ENCODE peak calls at places on chromosomes 4 and X, in four cellular contexts. One of them, this sample, is unnamed.

GRCh38 chrX:41785685-41786084 is 61.7 kb downstream of the GPR82 start:
- DNase-seq in neuronal stem cell: no peak
- DNase-seq in IMR-90: peak; percentile 63
- DNase-seq in mesendoderm: no peak
- DNase-seq in this sample: no peak

GRCh38 chr4:68250151-68250930 is 4.8 kb upstream of the TMPRSS11B start:
- DNase-seq in neuronal stem cell: no peak
- DNase-seq in IMR-90: no peak
- DNase-seq in mesendoderm: no peak
- DNase-seq in this sample: no peak

GRCh38 chr4:152680988-152681731 is 1.4 kb upstream of the TMEM154 start:
- DNase-seq in neuronal stem cell: no peak
- DNase-seq in IMR-90: peak; percentile 59
- DNase-seq in mesendoderm: peak; percentile 93
- DNase-seq in this sample: no peak

GRCh38 chr4:3747582-3747906 is 18.6 kb upstream of the ADRA2C start:
- DNase-seq in neuronal stem cell: no peak
- DNase-seq in IMR-90: no peak
- DNase-seq in mesendoderm: peak; percentile 65
- DNase-seq in this sample: peak; percentile 85

GRCh38 chr4:150828159-150828558 is 186.9 kb downstream of the LRBA start:
- DNase-seq in neuronal stem cell: no peak
- DNase-seq in IMR-90: no peak
- DNase-seq in mesendoderm: no peak
- DNase-seq in this sample: no peak

GRCh38 chr4:185134176-185134869 is 8.7 kb upstream of the SLC25A4 start:
- DNase-seq in neuronal stem cell: no peak
- DNase-seq in IMR-90: peak; percentile 61
- DNase-seq in mesendoderm: peak; percentile 61
- DNase-seq in this sample: no peak

GRCh38 chr4:4384837-4385236 is 2.1 kb upstream of the NSG1 start:
- DNase-seq in neuronal stem cell: peak; percentile 52
- DNase-seq in IMR-90: peak; percentile 2
- DNase-seq in mesendoderm: peak; percentile 85
- DNase-seq in this sample: peak; percentile 85

GRCh38 chrX:120251471-120252011 is 929 bp downstream of the ZBTB33 start:
- DNase-seq in neuronal stem cell: no peak
- DNase-seq in IMR-90: peak; percentile 18
- DNase-seq in mesendoderm: no peak
- DNase-seq in this sample: no peak

GRCh38 chr4:88352062-88352461 is 26.6 kb upstream of the HERC6 start:
- DNase-seq in neuronal stem cell: no peak
- DNase-seq in IMR-90: peak; percentile 16
- DNase-seq in mesendoderm: peak; percentile 32
- DNase-seq in this sample: no peak

GRCh38 chrX:25028726-25029125 is 13.0 kb upstream of the ARX start:
- DNase-seq in neuronal stem cell: no peak
- DNase-seq in IMR-90: peak; percentile 6
- DNase-seq in mesendoderm: no peak
- DNase-seq in this sample: no peak

GRCh38 chrX:120857240-120857639 is 18.4 kb downstream of the CT47B1 start:
- DNase-seq in neuronal stem cell: no peak
- DNase-seq in IMR-90: no peak
- DNase-seq in mesendoderm: peak; percentile 80
- DNase-seq in this sample: peak; percentile 90

GRCh38 chr4:145690610-145691009 is 10.7 kb downstream of the C4orf51 start:
- DNase-seq in neuronal stem cell: no peak
- DNase-seq in IMR-90: no peak
- DNase-seq in mesendoderm: no peak
- DNase-seq in this sample: no peak

GRCh38 chr4:186137193-186137792 is 32.8 kb downstream of the FAM149A start:
- DNase-seq in neuronal stem cell: no peak
- DNase-seq in IMR-90: peak; percentile 27
- DNase-seq in mesendoderm: no peak
- DNase-seq in this sample: no peak

GRCh38 chr4:153038493-153039311 is 102.6 kb downstream of the FHDC1 start:
- DNase-seq in neuronal stem cell: no peak
- DNase-seq in IMR-90: no peak
- DNase-seq in mesendoderm: no peak
- DNase-seq in this sample: no peak

GRCh38 chr4:98838977-98839618 is 89.8 kb downstream of the EIF4E start:
- DNase-seq in neuronal stem cell: no peak
- DNase-seq in IMR-90: peak; percentile 15
- DNase-seq in mesendoderm: peak; percentile 5
- DNase-seq in this sample: no peak

GRCh38 chr4:135418353-135418752 is 1216.8 kb upstream of the PABPC4L start:
- DNase-seq in neuronal stem cell: no peak
- DNase-seq in IMR-90: peak; percentile 29
- DNase-seq in mesendoderm: peak; percentile 64
- DNase-seq in this sample: peak; percentile 32

GRCh38 chrX:51860679-51861078 is 32.7 kb upstream of the MAGED1 start:
- DNase-seq in neuronal stem cell: peak; percentile 11
- DNase-seq in IMR-90: peak; percentile 32
- DNase-seq in mesendoderm: peak; percentile 80
- DNase-seq in this sample: peak; percentile 43

GRCh38 chr4:93203708-93204107 is 624.8 kb upstream of the ATOH1 start:
- DNase-seq in neuronal stem cell: no peak
- DNase-seq in IMR-90: peak; percentile 12
- DNase-seq in mesendoderm: peak; percentile 75
- DNase-seq in this sample: peak; percentile 38

GRCh38 chrX:134999469-134999868 is 8.7 kb downstream of the SMIM10 start:
- DNase-seq in neuronal stem cell: no peak
- DNase-seq in IMR-90: peak; percentile 69
- DNase-seq in mesendoderm: peak; percentile 38
- DNase-seq in this sample: no peak

GRCh38 chr4:71882113-71882512 is 98.2 kb upstream of the GC start:
- DNase-seq in neuronal stem cell: no peak
- DNase-seq in IMR-90: no peak
- DNase-seq in mesendoderm: peak; percentile 71
- DNase-seq in this sample: no peak

GRCh38 chrX:38236901-38237615 is 16.4 kb upstream of the SRPX start:
- DNase-seq in neuronal stem cell: no peak
- DNase-seq in IMR-90: no peak
- DNase-seq in mesendoderm: no peak
- DNase-seq in this sample: no peak

DNA sequence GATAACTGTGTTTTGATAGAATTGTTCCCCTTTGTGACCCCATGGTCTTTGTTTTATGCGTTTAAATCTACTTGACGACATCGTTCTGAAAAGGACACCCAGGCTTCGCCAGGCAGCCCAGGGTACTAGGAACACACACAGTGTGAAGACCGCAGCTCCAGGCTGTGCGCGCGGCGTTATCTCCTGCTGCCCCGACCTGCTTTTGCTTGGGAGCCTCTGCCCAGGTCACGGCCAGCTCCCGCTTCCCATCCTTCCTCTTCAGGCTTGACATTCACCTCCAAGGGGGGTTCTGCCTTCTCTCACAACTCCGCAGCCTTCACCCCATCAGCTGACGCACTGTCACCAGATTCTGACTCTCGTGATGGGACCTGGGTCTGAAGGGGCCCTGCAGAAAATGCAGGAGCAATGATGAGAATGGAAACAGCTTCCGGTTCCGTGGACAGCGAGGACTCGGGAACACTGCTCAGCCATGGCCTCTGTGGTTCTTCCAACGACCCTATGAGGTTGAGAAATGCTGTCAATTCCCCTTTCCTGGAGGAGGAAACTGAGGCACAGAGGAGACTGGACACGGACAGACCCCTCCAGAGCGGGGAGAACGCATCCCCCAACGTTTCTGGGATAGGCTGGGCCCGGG is 536 bp upstream of the HTRA3 start:
- DNase-seq in neuronal stem cell: no peak
- DNase-seq in IMR-90: no peak
- DNase-seq in mesendoderm: no peak
- DNase-seq in this sample: no peak
- H2BK120ac ChIP-seq in neuronal stem cell: no peak overlapping the region
- H2BK120ac ChIP-seq in IMR-90: peak overlapping the region; percentile 93
- H2BK120ac ChIP-seq in mesendoderm: no peak overlapping the region
- H2BK120ac ChIP-seq in this sample: no peak overlapping the region

GRCh38 chrX:154370882-154371770 is 3.3 kb downstream of the FLNA start:
- DNase-seq in neuronal stem cell: peak; percentile 86
- DNase-seq in IMR-90: peak; percentile 89
- DNase-seq in mesendoderm: peak; percentile 95
- DNase-seq in this sample: peak; percentile 89

GRCh38 chrX:154370300-154370881 is 4.0 kb downstream of the FLNA start:
- DNase-seq in neuronal stem cell: no peak
- DNase-seq in IMR-90: no peak
- DNase-seq in mesendoderm: no peak
- DNase-seq in this sample: no peak

GRCh38 chrX:154372612-154373022 is 1.8 kb downstream of the FLNA start:
- DNase-seq in neuronal stem cell: no peak
- DNase-seq in IMR-90: peak; percentile 65
- DNase-seq in mesendoderm: peak; percentile 44
- DNase-seq in this sample: no peak

GRCh38 chrX:154373340-154374306 is 811 bp downstream of the FLNA start:
- DNase-seq in neuronal stem cell: no peak
- DNase-seq in IMR-90: peak; percentile 83
- DNase-seq in mesendoderm: peak; percentile 90
- DNase-seq in this sample: peak; percentile 93

DNA sequence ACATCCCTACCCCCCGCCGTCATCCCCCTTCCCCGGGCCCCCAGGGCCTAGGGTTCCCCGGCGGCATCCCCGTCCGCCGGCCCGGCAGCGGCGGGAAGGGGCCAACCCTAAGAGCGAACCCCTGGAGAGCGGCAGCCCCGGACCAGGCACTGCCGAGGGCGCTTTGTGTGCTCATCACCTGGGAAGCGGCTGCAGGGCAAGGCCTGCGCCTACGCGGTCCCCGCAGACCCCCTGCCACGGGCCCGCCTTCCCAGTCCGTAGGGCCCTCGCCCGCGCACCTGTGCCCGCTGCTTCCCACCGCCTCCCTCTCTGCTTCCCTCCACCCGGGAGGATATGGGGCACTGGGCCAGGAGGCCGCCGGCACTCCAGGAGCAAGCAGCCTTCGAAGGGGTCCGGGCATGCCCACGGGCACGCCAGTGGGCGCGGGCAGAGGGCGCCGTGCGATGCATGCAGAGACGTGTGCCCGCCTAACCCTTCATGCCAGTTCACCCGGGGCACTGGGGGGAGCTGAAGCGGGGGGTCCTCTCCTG is 2.6 kb downstream of the FLNA start:
- DNase-seq in neuronal stem cell: no peak
- DNase-seq in IMR-90: no peak
- DNase-seq in mesendoderm: no peak
- DNase-seq in this sample: no peak
- H2BK120ac ChIP-seq in neuronal stem cell: no peak overlapping the region
- H2BK120ac ChIP-seq in IMR-90: peak overlapping the region; percentile 57
- H2BK120ac ChIP-seq in mesendoderm: no peak overlapping the region
- H2BK120ac ChIP-seq in this sample: no peak overlapping the region

DNA sequence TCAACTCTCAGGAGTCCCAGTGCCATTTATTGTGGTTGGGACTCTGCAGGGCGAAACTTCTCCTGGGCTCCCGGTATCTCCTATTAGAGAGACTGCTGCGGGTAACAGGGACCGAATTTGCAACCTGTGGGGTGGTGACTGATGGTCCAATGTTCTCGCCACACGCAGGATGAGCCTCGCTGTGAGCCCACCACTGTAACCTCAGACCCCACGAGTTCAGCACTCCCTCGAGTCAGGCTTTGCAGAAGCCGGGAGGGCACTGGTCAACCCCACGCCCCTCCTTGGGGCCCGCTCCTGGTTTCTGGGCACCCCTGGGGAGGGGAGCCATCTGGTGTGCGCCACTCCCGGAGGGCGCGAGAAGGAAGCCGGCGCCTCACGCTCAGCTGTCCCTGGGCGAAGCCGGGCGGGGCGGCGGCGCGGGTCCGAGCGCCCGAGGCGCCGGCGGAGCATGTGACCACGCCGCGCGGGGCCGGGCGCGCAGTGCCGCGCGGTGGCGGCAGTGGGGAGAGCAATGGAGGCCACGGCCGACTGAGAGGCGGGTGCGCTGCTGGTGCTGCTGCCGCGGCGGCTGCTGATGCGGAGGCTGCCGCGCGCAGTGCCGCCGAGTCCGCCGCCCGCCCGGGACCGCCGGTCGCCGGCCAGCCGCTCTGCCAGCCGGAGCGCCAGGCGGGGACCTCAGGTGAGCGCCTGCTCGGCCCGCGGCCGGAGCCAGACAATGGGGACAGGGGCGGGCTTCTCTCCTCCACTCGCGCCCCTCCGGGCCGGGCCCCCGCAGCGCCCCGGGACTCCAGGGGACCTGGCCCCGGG is 100.1 kb downstream of the CEP135 start:
- DNase-seq in neuronal stem cell: peak; percentile 73
- DNase-seq in IMR-90: peak; percentile 39
- DNase-seq in mesendoderm: peak; percentile 82
- DNase-seq in this sample: peak; percentile 56
- H2BK120ac ChIP-seq in neuronal stem cell: peak overlapping the region; percentile 14
- H2BK120ac ChIP-seq in IMR-90: no peak overlapping the region
- H2BK120ac ChIP-seq in mesendoderm: peak overlapping the region; percentile 82
- H2BK120ac ChIP-seq in this sample: no peak overlapping the region

GRCh38 chr4:2393353-2394270 is 24.8 kb downstream of the ZFYVE28 start:
- DNase-seq in neuronal stem cell: no peak
- DNase-seq in IMR-90: no peak
- DNase-seq in mesendoderm: peak; percentile 56
- DNase-seq in this sample: peak; percentile 83
- H2BK120ac ChIP-seq in neuronal stem cell: no peak overlapping the region
- H2BK120ac ChIP-seq in IMR-90: no peak overlapping the region
- H2BK120ac ChIP-seq in mesendoderm: no peak overlapping the region
- H2BK120ac ChIP-seq in this sample: no peak overlapping the region